ENCODE peak calls at places on chromosome 11, in eight cellular contexts. J is left colon; V is gastrocnemius medialis; G is T-helper 9 cell; P is naive thymus-derived CD8-positive, alpha-beta T cell; F is GM12865; R is posterior cingulate gyrus; D is endothelial cell. A is an unnamed sample.

GRCh38 chr11:106925245-106925644 is 93.0 kb downstream of the GUCY1A2 start:
- DNase-seq in R (no peak), F (no peak), J (no peak), P (no peak), D (no peak), V (no peak), G (no peak), A (no peak)

GRCh38 chr11:64844330-64845124 is at the start of gene CDC42BPG:
- DNase-seq in J (peak), D (peak), P (peak), G (peak), F (peak), V (no peak), R (no peak), A (peak)

GRCh38 chr11:35826949-35827348 is 116.9 kb upstream of the LDLRAD3 start:
- DNase-seq in G (no peak), P (no peak), F (no peak), J (no peak), R (no peak), V (peak), D (no peak), A (no peak)

GRCh38 chr11:117185739-117186430 is 7.3 kb downstream of the SIDT2 start:
- DNase-seq in V (no peak), D (no peak), F (peak), G (no peak), R (no peak), J (no peak), P (no peak), A (no peak)

GRCh38 chr11:120089036-120090001 is 48.6 kb downstream of the TRIM29 start:
- DNase-seq in G (no peak), F (no peak), D (no peak), P (no peak), V (no peak), J (no peak), R (peak), A (no peak)

GRCh38 chr11:17645190-17645970 is 74.0 kb upstream of the MYOD1 start:
- DNase-seq in V (no peak), R (no peak), F (no peak), G (no peak), P (no peak), D (no peak), J (no peak), A (no peak)

GRCh38 chr11:7353100-7353499 is 101.4 kb downstream of the SYT9 start:
- DNase-seq in F (peak), V (no peak), D (peak), P (no peak), J (peak), R (no peak), G (no peak), A (no peak)

GRCh38 chr11:33444835-33445594 is 187.8 kb downstream of the HIPK3 start:
- DNase-seq in P (no peak), J (no peak), F (no peak), G (no peak), R (peak), V (no peak), D (no peak), A (no peak)